ENCODE peak calls at places on chromosomes 4 and X, in six cellular contexts. A is Peyer's patch; P is activated CD4-positive, alpha-beta T cell treated with anti-CD3 and anti-CD28 coated beads for 36 hours; G is H9; C is LoVo; N is GM03348. L is an unnamed sample.

GRCh38 chr4:10179957-10180602 is 63.5 kb upstream of the WDR1 start:
- DNase-seq in P (no peak), A (no peak), C (no peak), N (peak), G (no peak), L (no peak)

GRCh38 chr4:171629182-171629581 is 184.0 kb upstream of the GALNTL6 start:
- DNase-seq in C (no peak), A (no peak), P (no peak), G (no peak), N (no peak), L (no peak)

GRCh38 chr4:124178449-124179021 is 534.0 kb downstream of the ANKRD50 start:
- DNase-seq in A (no peak), P (no peak), N (no peak), G (no peak), C (no peak), L (no peak)

GRCh38 chr4:8656711-8657380 is 64.3 kb downstream of the CPZ start:
- DNase-seq in P (no peak), G (no peak), N (no peak), A (no peak), C (no peak), L (no peak)

GRCh38 chrX:129577877-129578276 is 37.8 kb downstream of the OCRL start:
- DNase-seq in N (no peak), A (no peak), C (no peak), G (no peak), P (no peak), L (no peak)

GRCh38 chrX:154731881-154732280 is 19.0 kb downstream of the GAB3 start:
- DNase-seq in C (no peak), N (no peak), A (no peak), P (no peak), G (no peak), L (peak)

GRCh38 chrX:46531442-46531841 is 13.8 kb downstream of the ZNF674 start:
- DNase-seq in N (no peak), G (no peak), C (no peak), A (no peak), P (no peak), L (no peak)

GRCh38 chr4:47222276-47222675 is 190.9 kb downstream of the GABRB1 start:
- DNase-seq in P (no peak), N (no peak), A (no peak), C (no peak), G (no peak), L (no peak)

GRCh38 chr4:1777822-1778641 is 15.1 kb upstream of the FGFR3 start:
- DNase-seq in G (peak), C (peak), A (no peak), P (no peak), N (peak), L (peak)

GRCh38 chr4:147682755-147683154 is 1.2 kb downstream of the PRMT9 start:
- DNase-seq in A (no peak), N (no peak), C (no peak), P (no peak), G (no peak), L (no peak)

GRCh38 chr4:183326853-183327252 is 4.6 kb upstream of the CLDN24 start:
- DNase-seq in G (no peak), P (no peak), A (no peak), N (no peak), C (peak), L (peak)

GRCh38 chrX:41086627-41086932 is 1.3 kb downstream of the USP9X start:
- DNase-seq in P (no peak), C (no peak), A (no peak), G (no peak), N (peak), L (no peak)